ENCODE peak calls at places on chromosomes 16 and 17, in four cellular contexts. Q, B, L and Y are unnamed samples.

GRCh38 chr17:61627125-61627524 is 36.1 kb upstream of the NACA2 start:
- DNase-seq in Q (no peak), B (no peak), L (no peak), Y (no peak)

GRCh38 chr16:69351309-69352027 is at the start of gene TMED6:
- DNase-seq in Q (no peak), B (no peak), L (peak; percentile 71), Y (peak; percentile 75)

GRCh38 chr16:75160386-75160785 is 12.1 kb downstream of the ZFP1 start:
- DNase-seq in Q (no peak), B (no peak), L (no peak), Y (no peak)

GRCh38 chr17:75514299-75515228 is 773 bp downstream of the CASKIN2 start:
- DNase-seq in Q (peak; percentile 23), B (peak; percentile 32), L (no peak), Y (no peak)

GRCh38 chr16:80948886-80949502 is 57.7 kb downstream of the CMC2 start:
- DNase-seq in Q (peak; percentile 20), B (no peak), L (peak; percentile 66), Y (no peak)

GRCh38 chr17:8046306-8046928 is 7.6 kb downstream of the ALOX15B start:
- DNase-seq in Q (no peak), B (no peak), L (no peak), Y (no peak)

GRCh38 chr17:46192211-46192483 is 1.1 kb downstream of the KANSL1 start:
- DNase-seq in Q (no peak), B (no peak), L (no peak), Y (no peak)

GRCh38 chr16:58882292-58882691 is 148.2 kb upstream of the GOT2 start:
- DNase-seq in Q (no peak), B (no peak), L (no peak), Y (no peak)

GRCh38 chr17:36703860-36704266 is 102.5 kb downstream of the MRM1 start:
- DNase-seq in Q (peak; percentile 11), B (peak; percentile 29), L (peak; percentile 63), Y (no peak)

DNA sequence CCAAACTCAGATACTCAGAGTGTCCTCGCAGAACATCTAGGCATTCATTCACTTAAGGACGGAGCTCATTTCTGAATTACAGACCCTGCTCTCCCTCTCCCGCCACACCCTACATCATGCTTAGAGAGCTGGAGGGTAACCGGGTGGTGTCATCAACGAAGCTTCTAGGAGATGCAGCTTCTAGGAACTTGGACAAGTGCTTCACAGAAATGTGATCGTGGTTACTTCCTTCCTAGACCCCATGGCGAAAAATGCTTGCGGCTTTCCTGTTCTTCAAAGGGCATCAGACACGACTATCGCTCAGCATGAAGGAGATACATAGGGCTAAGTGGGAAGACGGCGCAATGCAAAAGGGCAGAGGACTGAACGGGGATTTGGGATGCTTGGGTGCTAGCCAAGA is 126.8 kb downstream of the ZFHX3 start:
- DNase-seq in Q (no peak), B (no peak), L (no peak), Y (no peak)
- H3K4me3 ChIP-seq in Q (no peak overlapping the region), B (no peak overlapping the region), L (no peak overlapping the region), Y (no peak overlapping the region)

DNA sequence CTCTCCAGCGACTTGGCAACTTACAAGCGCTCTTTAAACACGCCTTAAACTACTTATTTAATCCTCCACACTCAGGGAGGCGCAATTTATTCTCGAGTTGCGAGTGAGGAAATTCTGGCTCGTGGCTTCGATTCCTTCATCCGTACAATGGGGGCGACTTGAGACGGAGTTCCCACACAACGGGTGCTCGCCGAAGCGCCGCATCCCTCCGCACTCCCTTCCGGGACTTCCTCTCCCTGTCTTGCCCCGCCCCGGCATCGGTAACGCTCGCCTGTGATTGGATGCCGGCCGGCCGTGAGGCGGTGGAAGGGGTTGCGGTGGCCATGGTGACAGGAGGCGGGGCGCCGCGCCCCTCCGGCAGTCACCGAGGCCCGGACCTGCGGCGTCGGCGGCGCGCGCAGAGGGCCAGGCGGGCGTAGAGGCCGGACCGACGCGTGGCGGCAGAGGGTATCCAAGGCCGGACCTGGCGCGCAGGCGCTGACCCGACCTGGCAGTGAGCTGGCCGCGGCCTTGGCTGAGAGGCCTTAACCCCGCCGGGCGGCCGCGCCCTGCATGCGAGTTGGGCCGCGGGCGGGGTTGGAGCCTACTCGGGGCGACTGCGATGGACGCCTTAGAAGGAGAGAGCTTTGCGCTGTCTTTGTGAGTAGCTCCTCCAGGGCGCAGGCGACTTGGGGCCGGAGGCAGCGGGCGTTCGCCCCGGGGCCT is at the start of gene ARL2BP:
- DNase-seq in Q (peak; percentile 96), B (peak; percentile 98), L (peak; percentile 99), Y (peak; percentile 99)
- TF ChIP-seq CTCF in Q (no peak), B (no peak), L (no peak), Y (no peak)

DNA sequence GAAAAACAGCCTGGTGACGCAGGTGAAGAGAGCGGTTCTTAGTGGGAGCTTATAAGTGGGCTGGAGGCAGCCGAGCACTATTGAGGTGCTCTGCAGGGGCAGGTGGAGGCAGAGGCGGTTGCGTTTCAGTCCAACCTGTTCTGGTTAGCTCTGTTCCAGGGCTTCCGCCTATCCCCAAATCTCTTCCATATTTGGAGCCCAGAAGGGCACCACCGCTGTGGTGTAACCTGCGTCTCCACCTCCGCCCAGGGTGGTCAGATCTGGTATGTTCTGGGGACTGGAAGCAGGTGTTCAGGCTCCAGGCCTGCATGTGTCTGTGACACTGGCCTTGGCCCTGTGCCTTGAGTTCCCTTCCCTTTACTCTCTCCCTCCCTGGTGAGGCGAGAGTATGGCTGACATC is 74.4 kb downstream of the NT5M start:
- DNase-seq in Q (no peak), B (no peak), L (no peak), Y (no peak)
- H3K27ac ChIP-seq in Q (no peak overlapping the region), B (no peak overlapping the region), L (no peak overlapping the region), Y (no peak overlapping the region)

DNA sequence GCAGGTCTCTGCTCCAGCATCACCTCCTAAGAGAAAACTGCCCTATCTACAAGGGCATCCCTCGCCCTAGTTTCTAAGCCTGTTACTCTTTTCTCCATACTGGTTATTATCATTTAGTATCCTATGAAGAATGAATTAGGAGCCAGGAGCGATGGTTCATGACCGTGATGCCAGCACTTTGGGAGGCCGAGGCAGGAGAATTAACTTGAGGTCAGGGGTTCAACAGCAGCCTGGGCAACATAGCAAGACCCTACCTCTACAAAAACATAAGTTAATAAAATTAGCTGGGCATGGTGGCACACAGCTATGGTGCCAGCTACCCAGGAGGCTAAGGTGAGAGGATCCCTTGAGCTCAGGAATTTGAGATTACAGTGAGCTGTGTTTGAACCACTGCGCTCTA is 7.2 kb downstream of the EARS2 start:
- DNase-seq in Q (no peak), B (no peak), L (no peak), Y (no peak)
- H3K4me3 ChIP-seq in Q (no peak overlapping the region), B (no peak overlapping the region), L (no peak overlapping the region), Y (no peak overlapping the region)

GRCh38 chr16:16071631-16072244 is 122.3 kb downstream of the ABCC1 start:
- DNase-seq in Q (peak; percentile 78), B (peak; percentile 84), L (no peak), Y (no peak)

GRCh38 chr16:16076400-16076901 is 127.0 kb downstream of the ABCC1 start:
- DNase-seq in Q (no peak), B (no peak), L (no peak), Y (no peak)

GRCh38 chr16:16075463-16076399 is 126.3 kb downstream of the ABCC1 start:
- DNase-seq in Q (peak; percentile 41), B (peak; percentile 41), L (no peak), Y (peak; percentile 58)

DNA sequence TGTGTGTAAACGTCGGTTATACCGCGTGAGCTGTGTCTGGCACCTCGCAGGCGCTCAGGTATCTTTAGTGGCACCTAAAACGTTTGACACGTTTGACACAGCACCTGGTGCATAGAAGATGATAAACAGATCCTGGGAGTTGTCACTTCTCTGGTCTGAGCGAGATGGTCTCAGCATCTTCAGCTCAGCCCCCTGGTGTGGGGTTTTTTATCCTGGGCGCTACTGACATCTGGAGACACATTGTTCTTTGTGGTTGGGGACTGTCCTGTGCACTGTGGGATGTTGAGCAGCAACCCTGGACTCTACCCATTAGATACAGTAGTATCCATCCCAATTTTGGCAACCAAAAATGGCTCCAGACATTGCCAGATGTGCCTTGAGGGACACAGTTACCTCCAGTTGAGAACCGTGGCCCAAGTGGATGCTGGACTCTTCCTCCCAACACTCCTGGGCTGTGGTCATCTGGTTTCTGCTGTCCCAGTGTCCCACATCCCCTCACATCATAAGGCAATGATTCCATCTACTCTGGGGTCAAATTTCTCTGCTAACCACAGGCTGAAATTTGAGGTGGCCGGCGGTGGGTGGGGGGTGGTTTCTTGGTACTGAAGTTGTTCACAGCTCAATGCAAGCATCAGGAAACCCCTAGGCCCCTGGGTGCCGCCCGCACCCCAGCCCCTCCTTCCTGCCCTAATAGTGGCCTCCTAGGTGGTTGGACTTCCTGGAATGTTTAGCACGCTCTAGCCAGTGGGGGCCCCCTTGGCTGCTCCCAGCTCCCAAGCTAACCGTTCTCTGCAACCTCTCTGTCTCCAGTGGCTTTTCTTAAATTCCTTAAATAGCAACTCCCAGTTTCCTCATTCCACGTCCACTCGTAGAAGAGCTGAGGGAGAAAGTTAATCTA is 124.7 kb downstream of the ABCC1 start:
- DNase-seq in Q (peak; percentile 90), B (peak; percentile 97), L (no peak), Y (no peak)
- TF ChIP-seq CTCF in Q (peak; percentile 8), B (no peak), L (no peak), Y (no peak)

GRCh38 chr16:22373662-22374310 is 633 bp downstream of the CDR2 start:
- DNase-seq in Q (no peak), B (no peak), L (peak; percentile 78), Y (peak; percentile 74)

GRCh38 chr16:22372882-22373661 is 1.3 kb downstream of the CDR2 start:
- DNase-seq in Q (no peak), B (no peak), L (no peak), Y (no peak)

GRCh38 chr16:22369221-22369811 is 5.1 kb downstream of the CDR2 start:
- DNase-seq in Q (peak; percentile 79), B (peak; percentile 49), L (no peak), Y (no peak)

GRCh38 chr16:22366889-22367288 is 7.5 kb downstream of the CDR2 start:
- DNase-seq in Q (no peak), B (no peak), L (no peak), Y (no peak)

GRCh38 chr16:22370038-22370541 is 4.3 kb downstream of the CDR2 start:
- DNase-seq in Q (peak; percentile 95), B (peak; percentile 76), L (no peak), Y (no peak)
- H3K27ac ChIP-seq in Q (peak overlapping the region; percentile 90), B (peak overlapping the region; percentile 85), L (peak overlapping the region; percentile 93), Y (peak overlapping the region; percentile 63)

DNA sequence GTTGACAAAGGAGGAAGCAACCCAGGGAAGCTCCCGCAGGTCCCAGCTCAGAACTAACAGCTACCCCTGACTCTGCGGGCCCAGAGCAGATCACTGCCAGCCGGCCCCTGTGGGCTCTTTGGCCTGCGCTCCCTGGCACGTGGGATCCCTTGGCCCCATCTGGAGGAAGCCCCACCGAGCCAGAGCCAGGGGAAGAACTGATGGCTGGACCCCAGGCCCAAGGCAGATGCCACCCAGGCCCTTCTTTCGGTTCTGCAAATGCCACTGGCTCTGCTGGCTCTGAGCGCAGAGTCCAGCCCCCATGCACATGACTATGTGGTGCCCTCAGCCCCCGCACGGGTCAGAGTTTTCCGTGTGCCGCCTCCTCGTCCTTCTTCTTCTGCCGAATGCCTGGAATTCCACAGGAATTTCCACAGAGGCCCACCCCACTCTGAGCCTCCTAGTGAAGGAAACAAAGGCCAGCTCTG is 35.8 kb upstream of the SNN start:
- DNase-seq in Q (peak; percentile 93), B (peak; percentile 91), L (no peak), Y (peak; percentile 61)
- H3K4me3 ChIP-seq in Q (no peak overlapping the region), B (no peak overlapping the region), L (no peak overlapping the region), Y (no peak overlapping the region)